ENCODE peak calls at places on chromosomes 1 and 21, in eight cellular contexts. Y is body of pancreas, O is transverse colon, J is adrenal gland, D is ovary, U is K562, G is tibial nerve, T is Peyer's patch. P is an unnamed sample. For H3K4me1 and H3K36me3, the result is how much of the 10 kb centered on the place peaks cover.

GRCh38 chr1:56933161-56933560 is 32.7 kb downstream of the C8B start:
- DNase-seq in Y (no peak), O (no peak), J (no peak), D (no peak), U (no peak), G (no peak), T (no peak), P (no peak)

GRCh38 chr1:228802386-228803221 is 67.3 kb downstream of the RHOU start:
- DNase-seq in Y (no peak), O (no peak), J (peak), D (peak), U (no peak), G (peak), T (no peak), P (no peak)

GRCh38 chr1:184150776-184151531 is 99.4 kb downstream of the TSEN15 start:
- DNase-seq in Y (no peak), O (peak), J (peak), D (no peak), U (no peak), G (peak), T (no peak), P (no peak)

GRCh38 chr1:3611170-3612019 is at the start of gene MEGF6:
- DNase-seq in Y (peak), O (peak), J (no peak), D (peak), U (peak), G (no peak), T (peak), P (peak)

GRCh38 chr1:157377216-157377821 is 175.0 kb downstream of the FCRL5 start:
- DNase-seq in Y (peak), O (peak), J (peak), D (no peak), U (peak), G (no peak), T (no peak), P (no peak)

GRCh38 chr1:61332196-61332753 is 249.9 kb downstream of the NFIA start:
- DNase-seq in Y (no peak), O (no peak), J (no peak), D (no peak), U (no peak), G (no peak), T (no peak), P (no peak)

GRCh38 chr1:43933386-43934278 is at the start of gene ARTN:
- DNase-seq in Y (peak), O (peak), J (peak), D (no peak), U (no peak), G (no peak), T (peak), P (no peak)

GRCh38 chr1:95033843-95034242 is 38.9 kb downstream of the ALG14 start:
- DNase-seq in Y (no peak), O (no peak), J (no peak), D (no peak), U (no peak), G (no peak), T (no peak), P (no peak)

GRCh38 chr1:44842763-44843655 is at the start of gene PTCH2:
- DNase-seq in Y (peak), O (peak), J (peak), D (peak), U (peak), G (peak), T (peak), P (peak)

GRCh38 chr1:162230096-162230495 is 146.6 kb downstream of the SPATA46 start:
- DNase-seq in Y (peak), O (peak), J (no peak), D (no peak), U (no peak), G (no peak), T (no peak), P (no peak)

GRCh38 chr1:196660912-196661311 is 9.1 kb downstream of the CFH start:
- DNase-seq in Y (no peak), O (no peak), J (no peak), D (no peak), U (peak), G (peak), T (no peak), P (no peak)

GRCh38 chr1:41423511-41424191 is 60.8 kb downstream of the EDN2 start:
- DNase-seq in Y (peak), O (peak), J (peak), D (no peak), U (peak), G (no peak), T (peak), P (peak)

GRCh38 chr1:93244298-93245069 is 64.0 kb downstream of the CCDC18 start:
- DNase-seq in Y (no peak), O (no peak), J (no peak), D (no peak), U (no peak), G (no peak), T (no peak), P (no peak)

GRCh38 chr1:215720121-215720520 is 153.0 kb downstream of the KCTD3 start:
- DNase-seq in Y (no peak), O (no peak), J (no peak), D (no peak), U (no peak), G (no peak), T (no peak), P (no peak)

GRCh38 chr1:1211541-1212511 is 2.1 kb downstream of the TNFRSF4 start:
- DNase-seq in Y (no peak), O (peak), J (no peak), D (peak), U (no peak), G (no peak), T (no peak), P (peak)

GRCh38 chr1:27427329-27427728 is 34.9 kb downstream of the GPR3 start:
- DNase-seq in Y (no peak), O (no peak), J (no peak), D (no peak), U (no peak), G (no peak), T (no peak), P (no peak)

GRCh38 chr1:27525296-27526271 is 35.6 kb upstream of the WASF2 start:
- DNase-seq in Y (no peak), O (peak), J (peak), D (peak), U (peak), G (peak), T (no peak), P (peak)

GRCh38 chr1:178580096-178580495 is 67.2 kb downstream of the TEX35 start:
- DNase-seq in Y (no peak), O (no peak), J (no peak), D (no peak), U (no peak), G (no peak), T (no peak), P (no peak)

GRCh38 chr1:32546611-32547010 is 7.4 kb downstream of the ZBTB8A start:
- DNase-seq in Y (no peak), O (no peak), J (no peak), D (no peak), U (no peak), G (no peak), T (no peak), P (no peak)

GRCh38 chr21:25994758-25995163 is 175.8 kb downstream of the APP start:
- DNase-seq in Y (no peak), O (no peak), J (no peak), D (no peak), U (no peak), G (no peak), T (no peak), P (no peak)

GRCh38 chr1:15758953-15759661 is 512 bp downstream of the FBLIM1 start:
- DNase-seq in Y (no peak), O (no peak), J (no peak), D (no peak), U (no peak), G (no peak), T (no peak), P (no peak)

GRCh38 chr1:15757016-15757543 is 1.5 kb upstream of the FBLIM1 start:
- DNase-seq in Y (no peak), O (no peak), J (no peak), D (no peak), U (no peak), G (no peak), T (peak), P (no peak)

GRCh38 chr1:15756143-15757015 is 2.2 kb upstream of the FBLIM1 start:
- DNase-seq in Y (no peak), O (peak), J (no peak), D (no peak), U (no peak), G (no peak), T (peak), P (no peak)

GRCh38 chr1:15758537-15758936 is at the start of gene FBLIM1:
- DNase-seq in Y (no peak), O (no peak), J (no peak), D (peak), U (no peak), G (no peak), T (no peak), P (no peak)

DNA sequence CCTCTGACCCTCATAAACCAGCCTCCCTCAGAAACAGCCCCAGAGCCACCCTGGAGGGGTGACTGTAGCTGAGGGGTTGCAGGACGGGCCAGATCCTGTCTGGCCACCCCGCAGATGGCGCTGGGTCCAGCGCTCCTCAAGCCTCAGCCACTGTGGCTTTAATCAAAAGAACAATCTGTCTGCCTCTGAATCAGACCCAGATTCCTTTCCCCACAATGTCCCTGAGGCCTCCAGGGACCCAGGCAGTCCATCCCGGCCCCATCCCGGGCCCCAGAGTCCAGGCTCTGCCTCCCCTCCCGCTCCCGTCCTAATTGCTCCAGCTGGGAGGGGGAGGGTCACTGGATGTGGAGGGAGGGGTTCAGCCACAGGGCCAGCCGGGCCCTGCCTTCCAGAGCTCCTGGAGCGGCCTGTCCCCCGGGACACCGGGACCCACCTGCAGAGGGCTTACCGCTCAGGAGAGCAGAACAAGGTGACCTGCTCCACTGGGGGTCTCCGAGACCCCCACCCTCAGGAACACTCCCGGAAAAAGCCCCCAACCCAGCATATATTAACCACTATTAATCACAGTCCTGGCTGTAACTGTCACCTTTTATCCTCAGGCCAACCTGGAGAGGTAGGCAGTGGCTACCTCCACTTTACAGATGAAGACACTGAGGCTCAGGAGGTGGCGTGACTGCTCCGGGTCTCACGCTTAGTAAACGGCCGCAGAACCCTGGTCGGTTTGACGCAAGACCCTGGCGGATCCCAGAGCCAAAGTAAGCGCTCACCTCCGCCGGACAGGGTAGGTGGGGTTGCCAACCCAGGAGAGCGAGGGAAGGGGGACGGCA is 807 bp upstream of the FBLIM1 start:
- DNase-seq in Y (no peak), O (peak), J (no peak), D (no peak), U (no peak), G (no peak), T (peak), P (no peak)
- H3K4me1 ChIP-seq in Y (under half), O (under half), J (under half), D (under half), U (under half), G (under half), T (half or more), P (half or more)

GRCh38 chr1:39368045-39368444 is 123.4 kb upstream of the BMP8A start:
- DNase-seq in Y (no peak), O (no peak), J (no peak), D (no peak), U (no peak), G (no peak), T (no peak), P (no peak)
- H3K36me3 ChIP-seq in Y (under half), O (under half), J (under half), D (under half), U (half or more), G (under half), T (under half), P (half or more)

DNA sequence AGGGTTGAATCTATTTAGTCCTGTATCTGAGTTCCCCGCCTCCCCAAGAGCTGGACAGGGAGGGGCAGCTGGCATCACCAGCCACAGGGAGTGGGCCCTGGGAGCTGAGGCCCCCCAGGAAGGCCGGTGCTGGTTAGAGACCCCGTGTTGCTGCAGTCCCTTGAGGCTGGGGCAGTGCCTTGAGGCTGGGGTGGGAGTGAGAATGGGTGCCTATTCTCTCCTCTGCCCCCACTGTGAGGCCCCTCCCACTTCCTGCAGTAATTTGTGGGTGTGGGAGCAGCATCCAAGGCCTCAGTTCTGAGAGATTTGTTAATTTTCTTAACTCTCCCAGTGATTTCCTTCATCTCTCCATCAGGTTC is 2.5 kb upstream of the TRAPPC3 start:
- DNase-seq in Y (no peak), O (peak), J (no peak), D (no peak), U (peak), G (no peak), T (no peak), P (peak)
- TF ChIP-seq POLR2A in Y (no peak), O (no peak), J (no peak), D (no peak), U (no peak), G (no peak), T (no peak), P (no peak)

GRCh38 chr1:70855203-70855602 is 192.4 kb downstream of the PTGER3 start:
- DNase-seq in Y (no peak), O (no peak), J (no peak), D (no peak), U (no peak), G (no peak), T (no peak), P (no peak)
- H3K4me1 ChIP-seq in Y (under half), O (under half), J (under half), D (under half), U (under half), G (under half), T (under half), P (under half)

DNA sequence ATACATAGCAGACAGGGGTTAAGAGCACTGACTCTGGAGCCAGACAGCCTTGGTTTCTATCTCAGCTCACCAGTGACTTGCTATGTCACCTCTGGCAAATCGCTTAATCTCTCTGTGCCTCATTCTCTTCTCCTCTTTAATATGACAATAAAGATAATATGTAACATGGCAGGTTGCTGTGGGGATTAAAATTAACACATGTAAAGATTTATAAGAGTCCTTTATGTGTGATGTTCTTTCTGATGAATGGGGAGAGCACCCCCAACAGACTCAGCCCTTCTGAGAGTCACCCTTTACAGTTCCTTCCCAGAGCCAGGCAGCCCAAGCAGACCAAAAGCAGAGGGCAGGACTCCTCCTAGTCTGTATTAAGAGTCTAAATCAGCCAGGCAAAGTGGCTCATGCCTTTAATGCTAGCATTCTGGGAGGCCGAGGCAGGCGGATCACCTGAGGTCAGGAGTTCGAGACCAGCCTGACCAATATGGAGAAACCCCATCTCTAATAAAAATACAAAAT is 76.5 kb upstream of the SDC3 start:
- DNase-seq in Y (no peak), O (no peak), J (no peak), D (no peak), U (no peak), G (no peak), T (no peak), P (no peak)
- H3K36me3 ChIP-seq in Y (under half), O (under half), J (under half), D (under half), U (half or more), G (under half), T (under half), P (under half)

GRCh38 chr1:116559304-116559761 is 11.5 kb downstream of the CD58 start:
- DNase-seq in Y (no peak), O (no peak), J (no peak), D (no peak), U (no peak), G (no peak), T (no peak), P (no peak)
- TF ChIP-seq POLR2A in Y (no peak), O (no peak), J (no peak), D (no peak), U (no peak), G (no peak), T (no peak), P (no peak)

GRCh38 chr1:15954316-15954715 is 21.6 kb downstream of the ZBTB17 start:
- DNase-seq in Y (no peak), O (no peak), J (no peak), D (no peak), U (no peak), G (no peak), T (no peak), P (peak)
- H3K4me1 ChIP-seq in Y (under half), O (under half), J (half or more), D (under half), U (half or more), G (under half), T (under half), P (half or more)

P was measured in spleen.